ENCODE peak calls at places on chromosomes 16 and 17, in five cellular contexts. W is Calu3; K is NCI-H1105 treated with DMSO at 0.1 percent for 48 hours; C is stimulated activated CD8-positive, alpha-beta memory T cell treated with anti-CD3 and anti-CD28 coated beads, Interleukin-4, amount 100 ng/mL, for 1 hour; J is mammary epithelial cell. F is an unnamed sample.

GRCh38 chr16:4212934-4213296 is 29.0 kb downstream of the SRL start:
- DNase-seq in W (peak), K (no peak), C (no peak), J (peak), F (no peak)

GRCh38 chr16:4922721-4923342 is 14.1 kb downstream of the PPL start:
- DNase-seq in W (no peak), K (no peak), C (no peak), J (peak), F (no peak)

GRCh38 chr16:23254338-23254737 is 47.8 kb upstream of the SCNN1B start:
- DNase-seq in W (peak), K (no peak), C (no peak), J (peak), F (no peak)

GRCh38 chr16:67910162-67910561 is 17.1 kb downstream of the PSKH1 start:
- DNase-seq in W (no peak), K (no peak), C (no peak), J (peak), F (peak)

GRCh38 chr17:27945333-27945616 is 52.1 kb upstream of the LYRM9 start:
- DNase-seq in W (no peak), K (no peak), C (no peak), J (no peak), F (no peak)

GRCh38 chr17:4932756-4933155 is 679 bp downstream of the GP1BA start:
- DNase-seq in W (no peak), K (no peak), C (no peak), J (no peak), F (no peak)

GRCh38 chr17:58305626-58306025 is 23.0 kb downstream of the TSPOAP1 start:
- DNase-seq in W (no peak), K (no peak), C (no peak), J (no peak), F (no peak)

GRCh38 chr16:65024649-65025243 is 97.1 kb downstream of the CDH11 start:
- DNase-seq in W (no peak), K (no peak), C (no peak), J (no peak), F (no peak)

GRCh38 chr16:57732683-57733082 is 2.9 kb upstream of the KATNB1 start:
- DNase-seq in W (no peak), K (no peak), C (no peak), J (no peak), F (no peak)

GRCh38 chr17:30226878-30227277 is 8.6 kb downstream of the SLC6A4 start:
- DNase-seq in W (no peak), K (no peak), C (no peak), J (peak), F (no peak)

GRCh38 chr17:57589151-57590034 is 155.7 kb downstream of the CCDC182 start:
- DNase-seq in W (no peak), K (no peak), C (no peak), J (peak), F (no peak)

GRCh38 chr17:41678907-41679739 is 9.6 kb upstream of the EIF1 start:
- DNase-seq in W (peak), K (no peak), C (no peak), J (peak), F (peak)

F was measured in NCI-H510A treated with DMSO at 0.1 percent for 48 hours.